ENCODE peak calls at places on chromosomes 12 and 14, in ten cellular contexts. U is AG04450, J is spleen, W is heart right ventricle, V is ovary, S is GM06990, O is BJ, M is breast epithelium, F is body of pancreas, H is Peyer's patch. R is an unnamed sample.

GRCh38 chr14:104771374-104771773 is 18.4 kb downstream of the SIVA1 start:
- DNase-seq in H (no peak), V (no peak), U (no peak), W (no peak), J (no peak), F (no peak), M (no peak), S (no peak), O (no peak), R (no peak)

GRCh38 chr14:29236848-29237247 is 470.3 kb downstream of the FOXG1 start:
- DNase-seq in O (peak; percentile 50), W (no peak), F (no peak), U (peak; percentile 30), H (no peak), S (no peak), V (no peak), J (no peak), M (no peak), R (peak; percentile 61)

GRCh38 chr12:12722351-12723146 is 5.4 kb downstream of the CDKN1B start:
- DNase-seq in J (no peak), U (no peak), V (no peak), W (no peak), F (no peak), S (peak; percentile 47), M (no peak), O (no peak), H (no peak), R (no peak)

GRCh38 chr14:104149617-104150141 is 11.3 kb downstream of the KIF26A start:
- DNase-seq in S (no peak), H (no peak), F (no peak), V (no peak), M (no peak), O (no peak), W (peak; percentile 62), U (no peak), J (no peak), R (no peak)

GRCh38 chr14:32761381-32761968 is 177.2 kb upstream of the NPAS3 start:
- DNase-seq in H (no peak), M (no peak), U (no peak), F (no peak), J (no peak), W (no peak), O (no peak), S (no peak), V (no peak), R (no peak)

GRCh38 chr12:124130717-124131670 is 158.0 kb downstream of the ZNF664 start:
- DNase-seq in J (no peak), V (no peak), H (no peak), U (no peak), W (no peak), O (no peak), M (no peak), F (no peak), S (peak; percentile 64), R (no peak)

GRCh38 chr12:15423629-15424028 is 101.3 kb downstream of the PTPRO start:
- DNase-seq in V (no peak), M (no peak), O (no peak), U (no peak), S (no peak), J (no peak), W (no peak), H (no peak), F (no peak), R (no peak)

GRCh38 chr14:94933411-94933964 is 163.6 kb upstream of the GSC start:
- DNase-seq in M (no peak), J (no peak), F (no peak), H (no peak), U (no peak), S (no peak), O (peak; percentile 67), V (no peak), W (no peak), R (no peak)

GRCh38 chr12:120684523-120684932 is 2.4 kb upstream of the MLEC start:
- DNase-seq in H (no peak), J (no peak), V (no peak), O (no peak), F (no peak), M (no peak), W (no peak), S (peak; percentile 63), U (no peak), R (no peak)

GRCh38 chr12:54138219-54138618 is 50.6 kb downstream of the SMUG1 start:
- DNase-seq in J (no peak), W (no peak), S (no peak), H (no peak), M (no peak), V (no peak), F (no peak), O (no peak), U (no peak), R (no peak)

GRCh38 chr14:105498430-105499255 is 7.6 kb downstream of the TEDC1 start:
- DNase-seq in F (no peak), U (no peak), S (peak; percentile 14), M (no peak), O (no peak), H (no peak), W (no peak), V (no peak), J (no peak), R (no peak)

GRCh38 chr14:64806862-64807495 is 72.7 kb downstream of the SPTB start:
- DNase-seq in S (no peak), V (no peak), F (no peak), O (no peak), M (no peak), U (no peak), J (no peak), H (no peak), W (no peak), R (no peak)

GRCh38 chr14:68245146-68246073 is 425.8 kb downstream of the RAD51B start:
- DNase-seq in U (no peak), H (no peak), S (no peak), M (no peak), W (peak; percentile 72), V (peak; percentile 58), J (no peak), F (no peak), O (no peak), R (no peak)

GRCh38 chr14:64324461-64325255 is 30.5 kb upstream of the ESR2 start:
- DNase-seq in V (no peak), M (no peak), F (no peak), H (no peak), U (no peak), W (no peak), J (no peak), O (no peak), S (no peak), R (no peak)

GRCh38 chr14:49593016-49593415 is 5.7 kb upstream of the LRR1 start:
- DNase-seq in H (no peak), W (no peak), J (no peak), M (no peak), F (no peak), S (no peak), V (no peak), U (peak; percentile 60), O (no peak), R (peak; percentile 35)

GRCh38 chr14:49598182-49598478 is 610 bp upstream of the LRR1 start:
- DNase-seq in F (no peak), M (no peak), S (no peak), H (peak; percentile 38), W (no peak), O (no peak), U (no peak), J (no peak), V (no peak), R (no peak)

GRCh38 chr14:49598479-49599301 is at the start of gene LRR1:
- DNase-seq in V (peak; percentile 89), U (peak; percentile 34), W (peak; percentile 86), H (peak; percentile 87), F (peak; percentile 86), J (peak; percentile 98), M (peak; percentile 84), O (no peak), S (peak; percentile 95), R (peak; percentile 94)

GRCh38 chr14:49589387-49589786 is 3.2 kb upstream of the RPS29 start:
- DNase-seq in O (no peak), W (no peak), H (no peak), F (no peak), M (no peak), U (no peak), S (no peak), V (no peak), J (no peak), R (no peak)

GRCh38 chr14:49594347-49595089 is 4.2 kb upstream of the LRR1 start:
- DNase-seq in S (no peak), H (no peak), W (no peak), V (no peak), O (no peak), U (peak; percentile 46), J (no peak), M (no peak), F (no peak), R (no peak)
- H3K4me3 ChIP-seq in S (no peak overlapping the region), H (no peak overlapping the region), W (no peak overlapping the region), V (no peak overlapping the region), O (no peak overlapping the region), U (no peak overlapping the region), J (no peak overlapping the region), M (no peak overlapping the region), F (no peak overlapping the region), R (no peak overlapping the region)

DNA sequence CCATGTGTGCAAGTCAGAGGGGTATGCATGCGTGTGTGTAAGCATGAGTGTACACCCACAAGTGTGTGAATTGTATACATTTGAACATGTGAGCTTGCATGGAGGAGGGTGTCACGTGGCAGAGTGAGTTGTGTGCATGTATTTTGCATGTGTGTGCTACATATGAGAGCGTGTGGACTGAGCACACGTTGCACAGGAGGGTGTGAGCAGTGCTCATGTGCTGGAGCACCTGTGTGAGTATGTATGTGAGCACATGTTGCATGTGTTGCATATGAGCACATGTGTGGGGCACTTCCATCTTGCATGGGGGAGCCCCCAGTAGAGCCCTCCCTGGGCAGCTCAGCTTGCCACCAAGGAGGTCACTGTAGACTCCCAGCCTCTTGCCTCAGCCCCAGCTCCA is 180.2 kb upstream of the MYL2 start:
- DNase-seq in S (no peak), W (no peak), V (no peak), U (no peak), H (no peak), J (peak; percentile 17), M (no peak), O (no peak), F (no peak), R (no peak)
- H3K27me3 ChIP-seq in S (no peaks in the 10 kb centered on the region), W (peaks cover 11% of the 10 kb centered on the region), V (no peaks in the 10 kb centered on the region), U (no peaks in the 10 kb centered on the region), H (no peaks in the 10 kb centered on the region), J (no peaks in the 10 kb centered on the region), M (peaks cover 39% of the 10 kb centered on the region), O (no peaks in the 10 kb centered on the region), F (no peaks in the 10 kb centered on the region), R (peaks cover 34% of the 10 kb centered on the region)

GRCh38 chr14:87059060-87059827 is 933.7 kb downstream of the GALC start:
- DNase-seq in J (no peak), S (no peak), M (no peak), F (peak; percentile 70), O (no peak), W (no peak), V (no peak), U (no peak), H (no peak), R (no peak)
- H3K4me3 ChIP-seq in J (no peak overlapping the region), S (no peak overlapping the region), M (no peak overlapping the region), F (no peak overlapping the region), O (no peak overlapping the region), W (no peak overlapping the region), V (no peak overlapping the region), U (no peak overlapping the region), H (no peak overlapping the region), R (no peak overlapping the region)

GRCh38 chr14:26808407-26808806 is 210.6 kb upstream of the NOVA1 start:
- DNase-seq in U (no peak), J (no peak), H (no peak), O (no peak), M (no peak), W (no peak), S (no peak), V (no peak), F (no peak), R (no peak)

GRCh38 chr14:26811756-26812305 is 214.0 kb upstream of the NOVA1 start:
- DNase-seq in U (no peak), S (no peak), F (no peak), M (no peak), W (no peak), H (no peak), O (no peak), J (no peak), V (no peak), R (no peak)
- H3K27me3 ChIP-seq in U (no peaks in the 10 kb centered on the region), S (no peaks in the 10 kb centered on the region), F (no peaks in the 10 kb centered on the region), M (no peaks in the 10 kb centered on the region), W (no peaks in the 10 kb centered on the region), H (no peaks in the 10 kb centered on the region), O (no peaks in the 10 kb centered on the region), J (no peaks in the 10 kb centered on the region), V (no peaks in the 10 kb centered on the region), R (no peaks in the 10 kb centered on the region)

R was measured in SJSA1.